ENCODE peak calls at places on chromosome 13, in ten cellular contexts. Z is A549, D is IMR-90, X is adrenal gland, I is breast epithelium, G is Peyer's patch, A is right lobe of liver, P is upper lobe of left lung, V is ovary, L is K562. T is an unnamed sample.

GRCh38 chr13:41231786-41232185 is 31.6 kb downstream of the MTRF1 start:
- DNase-seq in G (no peak), A (no peak), L (no peak), Z (no peak), P (no peak), D (peak), V (no peak), X (peak), I (no peak), T (peak)

GRCh38 chr13:24261566-24261965 is 47.8 kb upstream of the C1QTNF9 start:
- DNase-seq in Z (no peak), P (no peak), A (no peak), D (no peak), V (peak), I (no peak), X (no peak), G (no peak), L (no peak), T (peak)

GRCh38 chr13:74388626-74389025 is 254.4 kb upstream of the KLF12 start:
- DNase-seq in Z (no peak), P (no peak), I (no peak), X (no peak), V (no peak), G (no peak), D (no peak), A (no peak), L (no peak), T (no peak)

GRCh38 chr13:73608731-73609485 is 525.3 kb downstream of the KLF12 start:
- DNase-seq in G (no peak), A (no peak), V (no peak), L (no peak), X (no peak), Z (no peak), P (no peak), I (no peak), D (no peak), T (peak)

GRCh38 chr13:27309967-27310598 is 39.5 kb downstream of the RASL11A start:
- DNase-seq in G (no peak), V (no peak), P (no peak), Z (no peak), A (no peak), L (no peak), X (no peak), D (peak), I (no peak), T (no peak)

GRCh38 chr13:78102121-78102677 is 183.6 kb upstream of the EDNRB start:
- DNase-seq in V (no peak), I (peak), A (no peak), X (peak), D (peak), L (no peak), Z (no peak), G (no peak), P (no peak), T (peak)

GRCh38 chr13:62512194-62513141 is 1096.8 kb upstream of the PCDH20 start:
- DNase-seq in X (no peak), P (no peak), G (no peak), D (peak), V (no peak), Z (peak), A (peak), I (no peak), L (no peak), T (peak)

GRCh38 chr13:38875186-38875875 is 115.3 kb downstream of the STOML3 start:
- DNase-seq in L (no peak), D (no peak), A (no peak), V (no peak), I (no peak), P (no peak), Z (no peak), X (no peak), G (no peak), T (no peak)

GRCh38 chr13:74966814-74967213 is 515.2 kb downstream of the TBC1D4 start:
- DNase-seq in X (no peak), A (no peak), Z (no peak), G (no peak), P (no peak), I (no peak), V (no peak), D (no peak), L (no peak), T (no peak)

DNA sequence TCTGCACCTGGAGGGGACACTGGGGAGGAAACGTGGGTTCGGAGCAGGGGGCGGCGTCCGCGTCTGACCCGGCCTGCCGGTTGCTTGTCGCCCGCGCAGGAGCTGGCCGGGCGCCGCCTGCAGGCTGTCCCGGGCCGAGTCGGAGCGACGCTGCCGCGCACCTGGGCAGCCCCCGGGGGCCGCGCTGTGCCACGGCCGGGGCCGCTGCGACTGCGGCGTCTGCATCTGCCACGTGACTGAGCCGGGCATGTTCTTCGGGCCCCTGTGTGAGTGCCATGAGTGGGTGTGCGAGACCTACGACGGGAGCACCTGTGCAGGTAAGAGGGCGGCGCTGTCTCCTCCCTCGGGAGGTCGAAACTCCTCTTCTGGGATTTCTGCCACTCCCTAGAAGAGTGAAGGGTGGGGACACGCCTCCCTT is 1.3 kb downstream of the ITGBL1 start:
- DNase-seq in A (no peak), L (no peak), G (no peak), I (peak), P (peak), Z (no peak), X (peak), D (no peak), V (no peak), T (peak)
- H3K27ac ChIP-seq in A (no peak), L (no peak), G (no peak), I (peak), P (no peak), Z (peak), X (no peak), D (peak), V (no peak), T (peak)

GRCh38 chr13:110627761-110628476 is 12.6 kb downstream of the NAXD start:
- DNase-seq in D (no peak), L (no peak), X (no peak), V (no peak), I (no peak), P (no peak), A (no peak), Z (no peak), G (no peak), T (no peak)
- H3K4me3 ChIP-seq in D (no peak), L (no peak), X (no peak), V (no peak), I (no peak), P (no peak), A (no peak), Z (no peak), G (no peak), T (no peak)

GRCh38 chr13:50911051-50911690 is 1.6 kb downstream of the RNASEH2B start:
- DNase-seq in I (no peak), P (no peak), G (no peak), L (peak), Z (no peak), D (no peak), A (no peak), X (no peak), V (no peak), T (no peak)

GRCh38 chr13:50910483-50910805 is 853 bp downstream of the RNASEH2B start:
- DNase-seq in A (peak), G (peak), V (peak), P (no peak), X (peak), Z (peak), I (no peak), D (peak), L (no peak), T (no peak)

GRCh38 chr13:50908371-50908770 is 1.2 kb upstream of the RNASEH2B start:
- DNase-seq in P (no peak), G (no peak), Z (no peak), V (no peak), I (no peak), D (no peak), X (no peak), A (no peak), L (no peak), T (no peak)

GRCh38 chr13:50907781-50908180 is 1.8 kb upstream of the RNASEH2B start:
- DNase-seq in L (no peak), P (no peak), D (no peak), A (no peak), G (no peak), X (no peak), I (no peak), Z (no peak), V (no peak), T (no peak)

DNA sequence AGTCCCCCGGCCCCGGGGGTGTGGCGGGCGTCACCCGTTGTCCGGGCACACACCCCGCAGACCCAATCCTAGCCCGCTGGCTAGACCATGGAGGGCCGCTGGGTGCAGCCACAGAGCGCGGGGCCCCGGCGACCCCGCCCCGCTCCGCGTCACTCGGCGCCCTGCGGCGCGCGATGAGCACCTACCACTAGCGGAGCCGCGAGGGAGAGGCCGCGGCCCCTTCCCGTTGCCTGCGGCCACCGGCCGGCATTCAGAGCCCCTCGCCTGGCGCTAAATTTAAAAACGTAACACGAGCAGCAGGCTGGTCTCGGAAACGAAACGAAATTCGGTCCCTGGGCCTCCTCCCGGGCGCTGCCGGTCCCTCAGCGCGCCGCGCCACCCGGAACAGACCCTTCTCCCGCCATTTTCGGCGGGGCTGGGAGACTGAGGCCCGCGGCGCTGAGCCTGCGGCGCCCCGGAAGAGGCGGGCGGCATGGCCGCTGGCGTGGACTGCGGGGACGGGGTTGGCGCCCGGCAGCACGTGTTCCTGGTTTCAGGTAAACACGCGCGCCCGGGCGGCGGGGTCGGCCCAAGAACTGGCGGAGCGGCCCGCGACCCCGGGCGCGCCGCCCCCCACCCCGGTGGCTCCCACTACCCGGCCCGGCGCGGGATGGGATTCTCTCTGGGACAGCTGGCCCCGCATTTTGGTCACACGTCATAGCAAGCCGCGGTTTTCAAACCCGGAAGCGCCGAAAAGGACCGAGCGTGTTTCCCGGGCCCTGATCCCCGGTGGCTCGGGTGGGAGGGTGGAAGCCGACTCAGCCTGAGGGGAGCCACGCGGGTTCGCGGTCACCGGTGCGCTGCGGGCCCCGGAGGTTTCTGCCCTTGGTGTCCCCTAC is at the start of gene RNASEH2B:
- DNase-seq in P (peak), D (peak), V (peak), X (peak), L (peak), G (peak), A (peak), I (peak), Z (peak), T (peak)
- TF ChIP-seq POLR2A in P (no peak), D (peak), V (peak), X (no peak), L (peak), G (peak), A (peak), I (no peak), Z (peak), T (peak)

GRCh38 chr13:42259515-42259914 is 12.4 kb upstream of the AKAP11 start:
- DNase-seq in Z (no peak), A (no peak), D (no peak), X (no peak), I (no peak), P (no peak), L (peak), G (no peak), V (no peak), T (no peak)
- H3K27ac ChIP-seq in Z (no peak), A (no peak), D (no peak), X (no peak), I (no peak), P (no peak), L (peak), G (no peak), V (no peak), T (no peak)

GRCh38 chr13:32475403-32475802 is 47.5 kb upstream of the N4BP2L1 start:
- DNase-seq in L (no peak), D (no peak), A (no peak), P (no peak), V (no peak), X (no peak), Z (no peak), G (no peak), I (no peak), T (no peak)
- H3K4me3 ChIP-seq in L (no peak), D (no peak), A (no peak), P (no peak), V (no peak), X (no peak), Z (no peak), G (no peak), I (no peak), T (no peak)